ENCODE peak calls at places on chromosomes 12 and 14, in six cellular contexts. J is A549, B is left ventricle myocardium inferior, P is DND-41, M is endodermal cell, H is adrenal gland. Q is an unnamed sample. For H3K9me3, the result is how much of the 10 kb centered on the place peaks cover.

GRCh38 chr12:56029666-56030293 is 8.9 kb downstream of the IKZF4 start:
- DNase-seq in J (peak), B (no peak), P (peak), M (peak), H (peak), Q (peak)

GRCh38 chr14:106738075-106738474 is 1211.7 kb downstream of the TMEM121 start:
- DNase-seq in J (no peak), B (no peak), P (no peak), M (no peak), H (no peak), Q (no peak)

GRCh38 chr12:1252758-1253157 is 261.7 kb downstream of the ERC1 start:
- DNase-seq in J (no peak), B (no peak), P (no peak), M (no peak), H (no peak), Q (no peak)

GRCh38 chr14:65034021-65034420 is 47.3 kb downstream of the FNTB start:
- DNase-seq in J (no peak), B (no peak), P (no peak), M (no peak), H (no peak), Q (no peak)

GRCh38 chr12:1500095-1500801 is 94.1 kb downstream of the FBXL14 start:
- DNase-seq in J (no peak), B (peak), P (no peak), M (no peak), H (peak), Q (no peak)

GRCh38 chr14:33475623-33476022 is 475.3 kb downstream of the EGLN3 start:
- DNase-seq in J (no peak), B (no peak), P (peak), M (peak), H (peak), Q (no peak)

GRCh38 chr14:68451676-68452387 is 341.0 kb downstream of the ZFP36L1 start:
- DNase-seq in J (no peak), B (no peak), P (no peak), M (no peak), H (no peak), Q (no peak)

GRCh38 chr12:116262741-116263140 is 14.8 kb downstream of the MED13L start:
- DNase-seq in J (no peak), B (no peak), P (no peak), M (no peak), H (no peak), Q (no peak)

GRCh38 chr12:133180669-133181068 is 626 bp upstream of the ZNF268 start:
- DNase-seq in J (no peak), B (no peak), P (no peak), M (no peak), H (no peak), Q (no peak)

GRCh38 chr14:100770605-100771120 is 44.0 kb downstream of the DLK1 start:
- DNase-seq in J (no peak), B (no peak), P (no peak), M (peak), H (no peak), Q (no peak)

GRCh38 chr12:66919466-66919865 is 240.6 kb upstream of the GRIP1 start:
- DNase-seq in J (no peak), B (no peak), P (no peak), M (no peak), H (no peak), Q (no peak)

GRCh38 chr12:87728936-87729593 is 300.1 kb downstream of the C12orf50 start:
- DNase-seq in J (no peak), B (no peak), P (no peak), M (no peak), H (no peak), Q (no peak)

GRCh38 chr14:56351861-56352260 is 227.7 kb upstream of the TMEM260 start:
- DNase-seq in J (no peak), B (no peak), P (no peak), M (no peak), H (no peak), Q (no peak)

GRCh38 chr14:36627981-36628380 is 33.7 kb upstream of the PAX9 start:
- DNase-seq in J (no peak), B (no peak), P (no peak), M (no peak), H (no peak), Q (no peak)

GRCh38 chr12:55697686-55698085 is 10.0 kb downstream of the ITGA7 start:
- DNase-seq in J (no peak), B (no peak), P (no peak), M (no peak), H (no peak), Q (no peak)

GRCh38 chr12:117985182-117985581 is 16.4 kb upstream of the KSR2 start:
- DNase-seq in J (no peak), B (no peak), P (no peak), M (no peak), H (no peak), Q (no peak)

GRCh38 chr12:24069532-24070395 is 120.3 kb upstream of the SOX5 start:
- DNase-seq in J (no peak), B (no peak), P (no peak), M (peak), H (no peak), Q (no peak)

GRCh38 chr12:92585106-92585775 is 117.5 kb upstream of the PLEKHG7 start:
- DNase-seq in J (no peak), B (no peak), P (no peak), M (no peak), H (no peak), Q (no peak)

GRCh38 chr14:67575684-67576083 is 24.4 kb downstream of the PIGH start:
- DNase-seq in J (no peak), B (no peak), P (no peak), M (no peak), H (no peak), Q (no peak)

GRCh38 chr12:10366875-10367274 is 23.0 kb downstream of the KLRK1 start:
- DNase-seq in J (no peak), B (no peak), P (no peak), M (no peak), H (no peak), Q (no peak)

GRCh38 chr12:116217045-116217444 is 60.4 kb downstream of the MED13L start:
- DNase-seq in J (no peak), B (no peak), P (no peak), M (no peak), H (no peak), Q (no peak)

GRCh38 chr12:11743748-11744147 is 94.3 kb downstream of the ETV6 start:
- DNase-seq in J (no peak), B (no peak), P (no peak), M (peak), H (no peak), Q (no peak)

GRCh38 chr14:105050551-105050897 is 14.7 kb downstream of the GPR132 start:
- DNase-seq in J (no peak), B (no peak), P (no peak), M (no peak), H (peak), Q (no peak)

GRCh38 chr12:111309584-111309983 is 59.3 kb downstream of the PHETA1 start:
- DNase-seq in J (no peak), B (no peak), P (peak), M (no peak), H (no peak), Q (no peak)

GRCh38 chr12:94650143-94651056 is at the start of gene TMCC3:
- DNase-seq in J (peak), B (peak), P (peak), M (peak), H (peak), Q (peak)
- H3K27ac ChIP-seq in J (peak), B (peak), P (no peak), M (no peak), H (peak), Q (no peak)

DNA sequence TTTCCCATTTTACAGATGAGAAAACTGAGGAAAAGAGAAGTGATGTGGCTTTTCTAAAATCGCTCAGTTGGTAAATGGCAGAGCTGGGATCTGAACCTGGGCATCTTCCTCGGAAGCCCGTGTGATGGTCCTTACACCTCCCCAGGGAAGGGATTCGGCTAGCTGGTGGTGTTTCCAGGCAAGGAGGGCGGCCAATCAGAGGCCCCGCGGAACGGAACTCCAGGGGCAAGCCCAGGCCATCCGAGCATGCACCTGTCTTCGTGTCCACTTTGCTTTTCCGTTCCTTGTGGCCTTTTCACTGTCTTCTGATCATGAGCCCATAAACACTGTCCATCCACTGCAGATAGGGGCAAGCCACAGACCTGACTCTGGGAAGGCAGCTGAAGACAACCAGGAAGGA is 114.8 kb upstream of the TMEM132D start:
- DNase-seq in J (no peak), B (no peak), P (no peak), M (peak), H (no peak), Q (no peak)
- H3K9me3 ChIP-seq in J (under half), B (under half), P (under half), M (under half), H (under half), Q (under half)

GRCh38 chr12:95852133-95852532 is 6.6 kb upstream of the SNRPF start:
- DNase-seq in J (no peak), B (no peak), P (no peak), M (no peak), H (no peak), Q (no peak)

GRCh38 chr12:95851609-95852008 is 7.1 kb upstream of the SNRPF start:
- DNase-seq in J (no peak), B (no peak), P (no peak), M (no peak), H (no peak), Q (no peak)

DNA sequence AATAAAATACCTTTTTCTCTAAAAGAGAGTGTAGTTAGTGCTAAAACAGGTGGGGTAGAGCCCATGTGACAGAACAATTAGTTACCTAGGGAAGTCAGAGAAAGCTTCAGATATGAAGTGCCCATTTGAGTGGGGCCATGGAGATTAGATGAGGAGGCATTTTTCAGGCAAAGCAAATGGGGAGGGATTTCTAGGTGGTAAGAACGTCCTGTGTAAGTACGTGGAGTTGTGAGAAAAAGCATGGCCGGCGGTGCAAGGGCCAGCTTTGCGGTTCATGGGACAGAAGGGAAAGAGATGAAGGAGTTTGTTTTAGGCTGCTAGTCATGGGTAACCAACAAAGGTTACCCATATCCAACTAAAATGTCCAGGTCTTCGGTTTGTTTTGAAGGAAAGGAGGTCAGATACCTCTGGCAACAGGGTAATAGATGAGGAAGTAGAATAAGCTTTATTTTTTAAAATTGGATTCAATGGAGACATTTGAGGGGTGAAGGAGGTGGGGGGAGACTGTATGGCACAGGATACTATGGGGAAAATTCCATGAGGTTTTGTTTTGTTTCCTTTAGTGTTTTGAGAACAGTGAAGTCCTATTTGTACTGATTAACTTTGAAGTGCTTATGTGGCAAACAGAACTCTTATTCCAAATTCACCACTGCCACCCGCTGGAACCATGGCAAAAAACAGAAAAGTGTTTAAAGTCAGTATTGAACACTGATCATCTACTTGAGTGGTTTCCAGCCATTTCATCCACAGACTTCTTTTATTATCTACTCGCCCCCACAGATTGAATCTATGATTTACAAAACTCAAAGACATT is 10.0 kb upstream of the SNRPF start:
- DNase-seq in J (peak), B (no peak), P (peak), M (peak), H (peak), Q (no peak)
- TF ChIP-seq CTCF in J (peak), B (peak), P (peak), M (peak), H (no peak), Q (no peak)

DNA sequence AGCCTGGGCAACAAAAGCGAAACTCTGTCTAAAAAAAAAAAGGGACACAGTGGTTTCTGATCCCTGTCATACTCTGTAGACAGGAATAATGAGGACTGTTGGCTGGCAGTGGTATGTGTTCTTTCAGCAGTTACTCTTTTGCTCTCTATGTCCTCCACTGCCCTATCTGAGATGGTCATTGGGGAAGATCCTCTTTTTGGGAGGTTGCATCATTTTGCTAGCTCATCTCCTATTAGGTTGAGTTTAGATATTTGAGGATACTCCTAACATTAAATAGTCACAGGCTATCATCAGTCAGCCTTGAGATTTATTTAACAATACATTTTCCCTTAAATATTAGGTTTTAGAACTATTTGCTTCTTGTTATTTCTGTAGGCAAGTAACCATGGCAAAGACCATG is 5.9 kb upstream of the CCDC91 start:
- DNase-seq in J (no peak), B (no peak), P (no peak), M (no peak), H (no peak), Q (no peak)
- H3K27ac ChIP-seq in J (no peak), B (no peak), P (no peak), M (no peak), H (no peak), Q (no peak)

GRCh38 chr14:87001333-87001732 is 991.6 kb downstream of the GALC start:
- DNase-seq in J (no peak), B (no peak), P (no peak), M (no peak), H (no peak), Q (no peak)

GRCh38 chr14:86999076-86999475 is 993.9 kb downstream of the GALC start:
- DNase-seq in J (no peak), B (no peak), P (no peak), M (no peak), H (no peak), Q (no peak)

GRCh38 chr14:87005336-87005735 is 987.6 kb downstream of the GALC start:
- DNase-seq in J (no peak), B (no peak), P (no peak), M (no peak), H (no peak), Q (no peak)

GRCh38 chr14:87002831-87003230 is 990.2 kb downstream of the GALC start:
- DNase-seq in J (no peak), B (no peak), P (no peak), M (no peak), H (no peak), Q (no peak)

GRCh38 chr14:87000071-87000470 is 992.9 kb downstream of the GALC start:
- DNase-seq in J (no peak), B (no peak), P (no peak), M (no peak), H (no peak), Q (no peak)
- H3K9me3 ChIP-seq in J (under half), B (under half), P (under half), M (under half), H (under half), Q (under half)

DNA sequence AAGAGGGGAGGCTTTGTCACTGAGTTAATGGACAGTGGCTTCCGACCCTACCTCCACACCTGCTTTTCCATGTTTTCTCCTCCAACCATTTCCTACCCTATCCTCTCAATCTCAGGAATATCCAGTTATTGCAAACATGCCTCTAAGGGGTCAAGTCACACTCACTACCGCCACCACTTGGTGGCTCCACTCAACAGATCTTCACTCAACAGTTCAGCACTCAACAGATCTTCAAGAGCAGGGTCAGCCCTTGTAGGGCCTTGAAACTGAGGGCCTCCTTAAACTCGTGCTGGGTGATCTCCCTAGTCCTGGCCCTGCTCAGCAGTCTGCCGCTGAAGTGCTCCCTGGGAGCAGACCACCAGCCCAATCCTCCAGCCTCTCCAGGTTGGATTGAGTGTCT is 14.2 kb downstream of the ZNF641 start:
- DNase-seq in J (no peak), B (no peak), P (no peak), M (peak), H (no peak), Q (no peak)
- TF ChIP-seq CTCF in J (peak), B (peak), P (peak), M (peak), H (peak), Q (no peak)

GRCh38 chr14:102499401-102500189 is 10.0 kb downstream of the ANKRD9 start:
- DNase-seq in J (no peak), B (peak), P (no peak), M (peak), H (no peak), Q (no peak)
- H3K27ac ChIP-seq in J (no peak), B (peak), P (no peak), M (peak), H (no peak), Q (no peak)